ENCODE peak calls at places on chromosomes 7 and 10, in four cellular contexts. I, A, P and W are unnamed samples. For H3K4me1, the result is how much of the 10 kb centered on the place peaks cover.

GRCh38 chr7:81173766-81174281 is 255.0 kb upstream of the SEMA3C start:
- DNase-seq in I (no peak), A (no peak), P (no peak), W (no peak)

GRCh38 chr7:101673315-101673714 is 44.2 kb upstream of the MYL10 start:
- DNase-seq in I (no peak), A (no peak), P (no peak), W (no peak)

GRCh38 chr7:98230746-98231471 is 19.7 kb downstream of the BHLHA15 start:
- DNase-seq in I (no peak), A (no peak), P (no peak), W (no peak)

GRCh38 chr7:8254667-8255066 is 7.3 kb downstream of the ICA1 start:
- DNase-seq in I (no peak), A (no peak), P (no peak), W (no peak)

GRCh38 chr10:67801118-67801517 is 36.9 kb downstream of the DNAJC12 start:
- DNase-seq in I (no peak), A (no peak), P (no peak), W (no peak)

GRCh38 chr10:7819126-7819470 is 793 bp downstream of the TAF3 start:
- DNase-seq in I (no peak), A (peak), P (peak), W (no peak)

GRCh38 chr7:45240187-45240776 is 82.7 kb downstream of the RAMP3 start:
- DNase-seq in I (no peak), A (no peak), P (no peak), W (no peak)

GRCh38 chr10:74234569-74234968 is 83.5 kb downstream of the ADK start:
- DNase-seq in I (no peak), A (no peak), P (no peak), W (no peak)

GRCh38 chr7:115087437-115087836 is 165.5 kb downstream of the MDFIC start:
- DNase-seq in I (peak), A (no peak), P (peak), W (no peak)

GRCh38 chr10:77301305-77301730 is 336.3 kb downstream of the KCNMA1 start:
- DNase-seq in I (no peak), A (no peak), P (no peak), W (no peak)

GRCh38 chr7:69756235-69756634 is 158.0 kb downstream of the AUTS2 start:
- DNase-seq in I (no peak), A (no peak), P (no peak), W (no peak)

GRCh38 chr7:90629306-90629918 is 33.3 kb downstream of the CDK14 start:
- DNase-seq in I (peak), A (no peak), P (peak), W (no peak)

GRCh38 chr10:86213148-86213547 is 153.4 kb downstream of the GRID1 start:
- DNase-seq in I (no peak), A (no peak), P (no peak), W (no peak)

GRCh38 chr10:133418289-133418993 is 6.0 kb downstream of the SPRN start:
- DNase-seq in I (no peak), A (no peak), P (no peak), W (no peak)

GRCh38 chr7:114986805-114987204 is 64.9 kb downstream of the MDFIC start:
- DNase-seq in I (no peak), A (no peak), P (no peak), W (no peak)

GRCh38 chr7:26101471-26102151 is 50.4 kb upstream of the NFE2L3 start:
- DNase-seq in I (no peak), A (peak), P (no peak), W (peak)

GRCh38 chr7:45325378-45325777 is 167.8 kb downstream of the RAMP3 start:
- DNase-seq in I (no peak), A (no peak), P (no peak), W (no peak)

GRCh38 chr7:44396931-44397525 is 71.6 kb upstream of the CAMK2B start:
- DNase-seq in I (no peak), A (no peak), P (no peak), W (no peak)

GRCh38 chr7:92988051-92988450 is 129.7 kb downstream of the SAMD9 start:
- DNase-seq in I (peak), A (no peak), P (peak), W (no peak)

GRCh38 chr7:38760226-38760625 is 129.1 kb upstream of the AMPH start:
- DNase-seq in I (no peak), A (no peak), P (no peak), W (no peak)

GRCh38 chr7:45267262-45267661 is 109.7 kb downstream of the RAMP3 start:
- DNase-seq in I (no peak), A (no peak), P (no peak), W (no peak)

GRCh38 chr7:87627634-87627994 is 584 bp upstream of the RUNDC3B start:
- DNase-seq in I (no peak), A (no peak), P (no peak), W (no peak)

GRCh38 chr10:5817322-5818047 is 4.3 kb upstream of the GDI2 start:
- DNase-seq in I (no peak), A (no peak), P (no peak), W (no peak)

GRCh38 chr7:44431091-44431608 is 59.3 kb downstream of the NUDCD3 start:
- DNase-seq in I (no peak), A (peak), P (peak), W (peak)

GRCh38 chr7:73521636-73522080 is 435 bp downstream of the BAZ1B start:
- DNase-seq in I (no peak), A (no peak), P (peak), W (peak)

GRCh38 chr10:101046332-101047238 is 15.2 kb upstream of the KAZALD1 start:
- DNase-seq in I (no peak), A (no peak), P (no peak), W (peak)

GRCh38 chr10:119301397-119301796 is 94.0 kb downstream of the GRK5 start:
- DNase-seq in I (no peak), A (no peak), P (no peak), W (no peak)

GRCh38 chr7:148916186-148916585 is 32.1 kb upstream of the EZH2 start:
- DNase-seq in I (no peak), A (no peak), P (no peak), W (no peak)

GRCh38 chr10:48606530-48607355 is 1.9 kb upstream of the ARHGAP22 start:
- DNase-seq in I (no peak), A (peak), P (no peak), W (no peak)

GRCh38 chr7:70393956-70394355 is 738.0 kb upstream of the GALNT17 start:
- DNase-seq in I (no peak), A (no peak), P (no peak), W (no peak)

GRCh38 chr10:70074147-70074546 is 21.5 kb downstream of the MACROH2A2 start:
- DNase-seq in I (no peak), A (no peak), P (no peak), W (no peak)

GRCh38 chr10:84534168-84534567 is 205.8 kb downstream of the CCSER2 start:
- DNase-seq in I (no peak), A (no peak), P (no peak), W (no peak)
- TF ChIP-seq CTCF in I (peak), A (no peak), P (peak), W (peak)

GRCh38 chr7:129252133-129252532 is 27.3 kb downstream of the AHCYL2 start:
- DNase-seq in I (no peak), A (no peak), P (no peak), W (no peak)

GRCh38 chr7:129244220-129244619 is 19.4 kb downstream of the AHCYL2 start:
- DNase-seq in I (no peak), A (no peak), P (no peak), W (no peak)

GRCh38 chr7:129245533-129245932 is 20.7 kb downstream of the AHCYL2 start:
- DNase-seq in I (no peak), A (no peak), P (no peak), W (no peak)

GRCh38 chr7:129247087-129247486 is 22.3 kb downstream of the AHCYL2 start:
- DNase-seq in I (no peak), A (no peak), P (no peak), W (no peak)
- H3K4me1 ChIP-seq in I (under half), A (under half), P (under half), W (under half)

DNA sequence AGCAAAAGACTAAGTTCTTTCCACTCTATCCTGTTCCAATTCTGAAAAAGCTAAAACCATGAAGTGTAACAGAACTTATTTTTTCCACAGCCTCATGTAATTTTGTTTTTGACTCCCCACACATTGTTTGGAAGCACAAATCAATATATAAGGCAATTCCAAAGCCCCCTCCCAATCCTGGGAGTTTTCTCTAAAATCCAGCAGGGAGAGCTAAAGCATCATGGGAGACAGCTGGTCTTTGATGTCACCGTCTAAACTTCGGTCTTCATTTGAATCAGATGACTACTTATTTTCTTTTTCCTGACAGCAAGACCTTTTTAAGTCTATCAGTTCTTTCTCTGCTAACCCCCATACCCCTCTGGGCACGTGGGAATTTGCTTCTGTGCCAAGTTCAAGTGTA is 33.3 kb upstream of the PON1 start:
- DNase-seq in I (no peak), A (no peak), P (no peak), W (no peak)
- TF ChIP-seq CTCF in I (no peak), A (no peak), P (no peak), W (no peak)

DNA sequence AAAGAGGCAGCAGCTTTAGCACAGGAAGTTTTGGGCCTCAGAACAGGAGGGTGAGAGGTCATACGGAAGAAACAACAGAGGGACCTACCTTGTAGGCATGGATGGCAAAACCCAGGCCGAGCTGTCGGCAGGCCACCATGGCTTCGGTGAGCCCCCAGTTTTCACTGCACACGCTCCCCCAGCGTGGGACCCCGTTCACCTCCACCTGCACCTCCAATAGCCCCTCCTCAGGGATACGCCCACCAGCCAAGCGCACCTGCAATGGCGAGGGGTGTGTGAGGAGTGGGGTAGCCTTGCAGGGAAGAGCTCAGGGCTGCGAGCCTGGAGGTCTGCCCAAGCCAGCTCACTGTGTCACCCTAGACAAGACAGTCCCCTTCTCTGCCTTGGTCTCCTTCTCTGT is 11.3 kb downstream of the LOXL4 start:
- DNase-seq in I (no peak), A (no peak), P (no peak), W (no peak)
- H3K4me1 ChIP-seq in I (under half), A (under half), P (under half), W (under half)

DNA sequence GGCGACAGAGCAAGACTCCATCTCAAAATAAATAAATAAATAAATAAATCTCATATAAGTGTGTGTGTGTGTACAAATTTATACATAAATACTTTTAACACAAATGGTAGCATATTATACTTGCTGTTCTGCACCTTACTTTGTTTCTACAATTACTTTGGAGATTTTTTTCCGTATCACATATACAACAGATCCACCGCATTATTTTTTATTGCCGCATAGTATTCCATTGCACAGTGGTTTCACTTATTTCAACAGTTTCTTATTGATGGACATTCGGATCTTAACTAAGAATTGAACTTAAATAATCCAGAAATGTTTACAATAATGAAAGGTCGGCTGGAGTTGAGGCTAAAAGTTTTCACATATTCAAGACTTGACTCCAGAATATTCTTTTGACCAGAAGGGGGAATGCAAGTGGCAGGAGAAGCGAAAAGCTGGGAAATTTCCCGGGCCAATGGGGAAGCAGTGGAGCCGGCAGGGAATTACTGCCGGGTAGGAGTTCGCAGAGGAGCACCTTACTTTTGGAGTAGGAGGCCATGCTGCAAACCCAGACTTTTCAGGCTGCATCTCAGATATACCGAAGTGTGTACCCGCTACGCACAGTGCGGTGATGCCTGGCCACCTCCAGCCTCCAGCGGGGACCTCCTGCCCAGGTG is 448 bp upstream of the CNNM1 start:
- DNase-seq in I (no peak), A (no peak), P (no peak), W (no peak)
- TF ChIP-seq CTCF in I (no peak), A (no peak), P (no peak), W (no peak)

GRCh38 chr10:30188567-30189253 is 129.3 kb upstream of the JCAD start:
- DNase-seq in I (no peak), A (no peak), P (no peak), W (no peak)

GRCh38 chr10:30186371-30186875 is 127.0 kb upstream of the JCAD start:
- DNase-seq in I (no peak), A (no peak), P (peak), W (no peak)

GRCh38 chr10:30185916-30186315 is 126.5 kb upstream of the JCAD start:
- DNase-seq in I (no peak), A (no peak), P (no peak), W (no peak)

GRCh38 chr10:30188101-30188500 is 128.7 kb upstream of the JCAD start:
- DNase-seq in I (no peak), A (no peak), P (no peak), W (no peak)

DNA sequence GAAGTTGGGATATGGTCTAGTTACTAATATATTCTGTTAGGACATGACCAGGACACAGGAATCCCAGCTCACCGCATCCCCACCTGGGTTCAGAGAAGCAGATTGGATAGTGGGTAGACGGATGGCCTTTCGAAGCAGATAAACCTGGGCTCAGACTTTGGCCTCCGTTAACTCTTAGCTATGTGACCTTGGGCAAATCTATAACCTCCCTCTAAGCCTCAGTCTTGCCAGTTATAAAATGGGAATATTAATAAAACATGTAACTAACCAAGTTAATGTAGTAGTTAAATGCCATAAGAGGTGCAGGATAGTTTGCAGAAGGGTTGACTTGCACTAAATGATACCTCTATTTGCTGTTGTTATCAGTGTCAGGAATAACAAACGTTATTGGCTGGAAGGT is 127.6 kb upstream of the JCAD start:
- DNase-seq in I (no peak), A (no peak), P (no peak), W (no peak)
- H3K4me1 ChIP-seq in I (under half), A (under half), P (half or more), W (under half)